ENCODE peak calls at places on chromosomes 7 and 10, in four cellular contexts. Z is AG09319, K is astrocyte, M is suprapubic skin. Y is an unnamed sample.

GRCh38 chr7:54541941-54542618 is at the start of gene VSTM2A:
- DNase-seq in Z (no peak), K (no peak), M (no peak), Y (no peak)

GRCh38 chr7:13850185-13850752 is 139.2 kb downstream of the ETV1 start:
- DNase-seq in Z (peak; percentile 98), K (peak; percentile 99), M (no peak), Y (peak; percentile 99)

GRCh38 chr7:96331233-96331632 is 9.3 kb upstream of the SLC25A13 start:
- DNase-seq in Z (no peak), K (no peak), M (no peak), Y (no peak)

GRCh38 chr10:103772096-103772845 is 83.1 kb downstream of the SH3PXD2A start:
- DNase-seq in Z (peak; percentile 90), K (peak; percentile 95), M (peak; percentile 88), Y (peak; percentile 83)

GRCh38 chr10:133335238-133336122 is 1.2 kb downstream of the CALY start:
- DNase-seq in Z (no peak), K (peak; percentile 29), M (no peak), Y (peak; percentile 52)

GRCh38 chr10:75117996-75118395 is 6.5 kb downstream of the SAMD8 start:
- DNase-seq in Z (no peak), K (peak; percentile 21), M (no peak), Y (no peak)

GRCh38 chr10:88045544-88046415 is 182.4 kb downstream of the PTEN start:
- DNase-seq in Z (no peak), K (peak; percentile 72), M (no peak), Y (no peak)

GRCh38 chr10:96287392-96288105 is 16.2 kb upstream of the BLNK start:
- DNase-seq in Z (no peak), K (no peak), M (no peak), Y (no peak)

GRCh38 chr7:1898628-1899185 is 228.6 kb downstream of the ELFN1 start:
- DNase-seq in Z (no peak), K (no peak), M (no peak), Y (no peak)

GRCh38 chr10:119343001-119343601 is 135.7 kb downstream of the GRK5 start:
- DNase-seq in Z (no peak), K (no peak), M (no peak), Y (no peak)

GRCh38 chr7:27051451-27051850 is 44.3 kb downstream of the HOXA1 start:
- DNase-seq in Z (no peak), K (peak; percentile 23), M (no peak), Y (no peak)

GRCh38 chr7:19519443-19519977 is 189.3 kb downstream of the POLR1F start:
- DNase-seq in Z (no peak), K (peak; percentile 70), M (no peak), Y (no peak)

GRCh38 chr7:113521468-113521867 is 397.3 kb downstream of the PPP1R3A start:
- DNase-seq in Z (no peak), K (peak; percentile 8), M (no peak), Y (no peak)

GRCh38 chr7:158705234-158705890 is 758 bp upstream of the NCAPG2 start:
- DNase-seq in Z (no peak), K (no peak), M (no peak), Y (no peak)

GRCh38 chr7:50641442-50642405 is 76.5 kb upstream of the DDC start:
- DNase-seq in Z (no peak), K (no peak), M (no peak), Y (no peak)

GRCh38 chr7:92674379-92674778 is 84.2 kb upstream of the FAM133B start:
- DNase-seq in Z (no peak), K (no peak), M (no peak), Y (no peak)

GRCh38 chr7:101817031-101817929 is at the start of gene CUX1:
- DNase-seq in Z (no peak), K (no peak), M (no peak), Y (no peak)

GRCh38 chr10:124741281-124741921 is 2.8 kb downstream of the FAM53B start:
- DNase-seq in Z (no peak), K (peak; percentile 39), M (peak; percentile 88), Y (peak; percentile 62)

GRCh38 chr10:124743188-124744046 is 761 bp downstream of the FAM53B start:
- DNase-seq in Z (no peak), K (no peak), M (peak; percentile 77), Y (peak; percentile 32)

GRCh38 chr10:124741922-124742417 is 2.2 kb downstream of the FAM53B start:
- DNase-seq in Z (no peak), K (no peak), M (peak; percentile 66), Y (no peak)

GRCh38 chr10:124744047-124744687 is at the start of gene FAM53B:
- DNase-seq in Z (no peak), K (peak; percentile 50), M (peak; percentile 86), Y (peak; percentile 59)

DNA sequence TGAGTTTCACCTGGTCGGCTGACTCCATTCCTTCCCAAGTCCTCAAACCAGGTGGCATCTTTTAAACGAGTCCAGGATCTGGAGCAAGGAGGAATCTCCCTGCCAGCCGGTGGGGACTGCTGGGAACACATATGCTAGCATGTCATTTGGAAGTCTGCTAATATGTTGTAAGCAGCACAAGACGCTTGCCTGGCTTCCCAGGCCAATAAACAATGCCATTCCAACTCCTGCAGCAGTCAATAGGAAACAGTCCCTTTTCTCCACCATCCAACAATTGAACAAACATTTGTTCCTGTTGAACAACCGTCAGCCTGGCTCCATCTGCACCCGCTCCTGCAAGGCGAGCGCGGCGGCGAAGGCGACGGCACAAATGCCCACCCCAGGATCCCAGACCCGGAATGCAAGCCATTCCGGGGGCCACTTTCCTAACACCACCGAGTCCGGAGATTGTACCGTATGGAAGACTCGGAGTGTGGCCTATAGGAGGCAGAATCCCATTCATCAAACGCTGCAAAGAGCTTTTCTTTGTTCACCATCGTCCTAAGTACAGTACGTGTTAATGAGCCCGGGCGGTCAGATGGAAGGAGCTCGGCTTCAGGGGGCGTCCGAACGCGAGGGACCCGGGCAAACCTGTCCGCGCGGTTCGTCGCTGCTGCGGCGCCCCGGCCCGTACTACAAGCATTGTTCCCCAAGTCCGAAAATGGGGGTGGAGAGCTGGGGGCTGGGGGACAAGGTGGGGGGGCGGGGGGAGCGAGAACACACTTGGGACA is 1.6 kb downstream of the FAM53B start:
- DNase-seq in Z (no peak), K (no peak), M (peak; percentile 71), Y (no peak)
- TF ChIP-seq CTCF in Z (peak; percentile 33), K (peak; percentile 25), M (no peak), Y (peak; percentile 63)

GRCh38 chr7:122535086-122535485 is 163.8 kb downstream of the RNF133 start:
- DNase-seq in Z (no peak), K (no peak), M (no peak), Y (no peak)
- TF ChIP-seq CTCF in Z (no peak), K (no peak), M (no peak), Y (no peak)

GRCh38 chr10:35423505-35424306 is 87.4 kb downstream of the CCNY start:
- DNase-seq in Z (no peak), K (peak; percentile 79), M (no peak), Y (peak; percentile 74)

GRCh38 chr10:35420827-35421552 is 84.7 kb downstream of the CCNY start:
- DNase-seq in Z (no peak), K (peak; percentile 24), M (no peak), Y (no peak)

GRCh38 chr10:35421553-35422178 is 85.4 kb downstream of the CCNY start:
- DNase-seq in Z (peak; percentile 51), K (peak; percentile 91), M (no peak), Y (peak; percentile 92)

GRCh38 chr10:35420044-35420443 is 83.7 kb downstream of the CCNY start:
- DNase-seq in Z (no peak), K (peak; percentile 27), M (no peak), Y (no peak)

DNA sequence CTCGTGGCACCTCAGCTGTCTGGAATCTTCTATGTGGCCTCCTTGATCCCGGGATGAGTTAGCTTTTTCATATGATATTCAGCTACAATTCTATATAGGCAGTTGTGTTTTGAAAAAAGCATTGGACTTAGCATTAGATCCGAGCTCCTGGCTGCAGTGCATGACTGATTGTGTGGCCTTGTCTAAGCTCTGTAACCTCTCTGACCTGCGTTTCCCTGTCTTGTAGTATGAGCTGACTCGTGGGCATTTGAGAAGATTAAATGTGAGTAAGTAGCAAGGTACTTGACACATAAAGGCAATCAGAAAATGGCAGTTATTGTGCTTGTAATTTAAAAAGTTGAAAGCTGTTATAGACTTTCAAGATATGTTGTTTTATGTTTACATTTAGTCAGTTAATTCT is 85.9 kb downstream of the CCNY start:
- DNase-seq in Z (no peak), K (no peak), M (no peak), Y (peak; percentile 19)
- TF ChIP-seq CTCF in Z (no peak), K (no peak), M (no peak), Y (no peak)

DNA sequence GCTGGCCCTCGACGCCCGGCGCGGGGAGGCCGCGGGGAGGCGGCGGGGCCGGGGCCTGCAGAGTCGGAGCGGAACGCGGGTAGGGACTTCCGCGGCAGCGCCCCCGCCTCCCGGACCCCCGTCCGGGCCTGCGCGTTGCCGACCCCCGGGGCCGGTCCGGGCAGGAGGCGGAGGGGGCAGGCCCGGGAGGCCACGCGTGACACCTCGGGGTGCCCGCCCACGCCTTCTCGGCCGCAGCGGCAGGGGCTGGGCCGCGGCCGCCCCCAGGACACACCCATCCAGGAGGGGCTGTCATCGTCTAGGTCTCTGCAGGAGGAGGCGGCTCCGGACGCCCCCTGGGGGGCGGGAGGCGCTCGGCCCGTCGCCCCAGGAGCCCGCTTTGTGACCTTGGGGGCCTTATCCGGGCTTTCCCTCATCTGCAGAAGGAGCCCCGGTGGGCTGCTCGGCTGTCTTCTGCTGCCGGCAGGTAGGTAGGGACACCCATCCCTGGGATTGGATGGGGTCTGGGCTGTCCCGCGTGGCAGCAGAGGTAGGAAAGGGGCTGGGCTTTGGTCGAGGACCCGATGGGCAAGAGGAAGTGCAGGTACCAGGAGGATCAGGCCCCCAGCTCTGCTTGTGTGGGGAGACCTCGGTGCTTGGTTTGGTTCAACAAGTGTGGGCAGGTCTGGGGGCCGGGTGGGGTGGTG is 569 bp downstream of the ZNF316 start:
- DNase-seq in Z (no peak), K (peak; percentile 6), M (no peak), Y (no peak)
- TF ChIP-seq CTCF in Z (peak; percentile 10), K (peak; percentile 19), M (no peak), Y (peak; percentile 68)

GRCh38 chr10:50576245-50576815 is 47.4 kb downstream of the SGMS1 start:
- DNase-seq in Z (no peak), K (no peak), M (no peak), Y (peak; percentile 10)

GRCh38 chr10:50574932-50575331 is 48.8 kb downstream of the SGMS1 start:
- DNase-seq in Z (no peak), K (no peak), M (no peak), Y (no peak)

GRCh38 chr10:50575477-50576244 is 48.1 kb downstream of the SGMS1 start:
- DNase-seq in Z (no peak), K (no peak), M (no peak), Y (no peak)

GRCh38 chr10:50572017-50572491 is 51.7 kb downstream of the SGMS1 start:
- DNase-seq in Z (no peak), K (no peak), M (no peak), Y (no peak)

GRCh38 chr10:50574305-50574704 is 49.5 kb downstream of the SGMS1 start:
- DNase-seq in Z (no peak), K (no peak), M (no peak), Y (no peak)
- TF ChIP-seq CTCF in Z (no peak), K (no peak), M (no peak), Y (peak; percentile 72)

GRCh38 chr7:21299766-21300165 is 128.1 kb upstream of the SP4 start:
- DNase-seq in Z (no peak), K (no peak), M (no peak), Y (no peak)

GRCh38 chr7:21305455-21306235 is 122.2 kb upstream of the SP4 start:
- DNase-seq in Z (no peak), K (no peak), M (no peak), Y (no peak)

GRCh38 chr7:21304836-21305235 is 123.0 kb upstream of the SP4 start:
- DNase-seq in Z (no peak), K (no peak), M (no peak), Y (no peak)

GRCh38 chr7:21300692-21301091 is 127.2 kb upstream of the SP4 start:
- DNase-seq in Z (no peak), K (no peak), M (no peak), Y (no peak)
- TF ChIP-seq CTCF in Z (no peak), K (peak; percentile 10), M (no peak), Y (no peak)

Y was measured in HFFc6.